ENCODE peak calls at places on chromosomes 1 and 21, in six cellular contexts. One of them, this sample, is unnamed.

GRCh38 chr21:46667191-46667734 is 31.8 kb downstream of the PRMT2 start:
- DNase-seq in thyroid gland: no peak
- DNase-seq in transverse colon: no peak
- DNase-seq in stomach: no peak
- DNase-seq in breast epithelium: no peak
- DNase-seq in adrenal gland: no peak
- DNase-seq in this sample: no peak

GRCh38 chr1:26411624-26412074 is 1.0 kb downstream of the LIN28A start:
- DNase-seq in thyroid gland: no peak
- DNase-seq in transverse colon: no peak
- DNase-seq in stomach: no peak
- DNase-seq in breast epithelium: no peak
- DNase-seq in adrenal gland: no peak
- DNase-seq in this sample: no peak

GRCh38 chr1:11746092-11746491 is 10.2 kb downstream of the AGTRAP start:
- DNase-seq in thyroid gland: no peak
- DNase-seq in transverse colon: no peak
- DNase-seq in stomach: no peak
- DNase-seq in breast epithelium: no peak
- DNase-seq in adrenal gland: no peak
- DNase-seq in this sample: no peak

GRCh38 chr1:201069636-201070035 is 42.6 kb downstream of the CACNA1S start:
- DNase-seq in thyroid gland: no peak
- DNase-seq in transverse colon: no peak
- DNase-seq in stomach: no peak
- DNase-seq in breast epithelium: no peak
- DNase-seq in adrenal gland: no peak
- DNase-seq in this sample: no peak

GRCh38 chr21:30340714-30341573 is 3.5 kb upstream of the KRTAP27-1 start:
- DNase-seq in thyroid gland: peak; percentile 63
- DNase-seq in transverse colon: peak; percentile 41
- DNase-seq in stomach: peak; percentile 56
- DNase-seq in breast epithelium: no peak
- DNase-seq in adrenal gland: peak; percentile 80
- DNase-seq in this sample: no peak

GRCh38 chr1:19811206-19811851 is 3.8 kb downstream of the RNF186 start:
- DNase-seq in thyroid gland: peak; percentile 40
- DNase-seq in transverse colon: peak; percentile 66
- DNase-seq in stomach: peak; percentile 62
- DNase-seq in breast epithelium: no peak
- DNase-seq in adrenal gland: peak; percentile 74
- DNase-seq in this sample: no peak

GRCh38 chr1:24475700-24476099 is 26.9 kb upstream of the RCAN3 start:
- DNase-seq in thyroid gland: no peak
- DNase-seq in transverse colon: no peak
- DNase-seq in stomach: no peak
- DNase-seq in breast epithelium: no peak
- DNase-seq in adrenal gland: no peak
- DNase-seq in this sample: no peak

GRCh38 chr1:226942392-226942791 is 2.3 kb downstream of the COQ8A start:
- DNase-seq in thyroid gland: no peak
- DNase-seq in transverse colon: no peak
- DNase-seq in stomach: no peak
- DNase-seq in breast epithelium: no peak
- DNase-seq in adrenal gland: no peak
- DNase-seq in this sample: no peak

GRCh38 chr21:31618696-31619430 is 40.6 kb upstream of the SOD1 start:
- DNase-seq in thyroid gland: no peak
- DNase-seq in transverse colon: no peak
- DNase-seq in stomach: no peak
- DNase-seq in breast epithelium: no peak
- DNase-seq in adrenal gland: no peak
- DNase-seq in this sample: no peak

GRCh38 chr1:66788231-66788939 is 12.7 kb downstream of the INSL5 start:
- DNase-seq in thyroid gland: no peak
- DNase-seq in transverse colon: no peak
- DNase-seq in stomach: no peak
- DNase-seq in breast epithelium: no peak
- DNase-seq in adrenal gland: no peak
- DNase-seq in this sample: no peak

GRCh38 chr1:27299385-27300252 is 22.3 kb upstream of the TMEM222 start:
- DNase-seq in thyroid gland: no peak
- DNase-seq in transverse colon: peak; percentile 70
- DNase-seq in stomach: peak; percentile 48
- DNase-seq in breast epithelium: peak; percentile 97
- DNase-seq in adrenal gland: peak; percentile 89
- DNase-seq in this sample: no peak

GRCh38 chr21:24514081-24514733 is 1093.1 kb downstream of the MRPL39 start:
- DNase-seq in thyroid gland: no peak
- DNase-seq in transverse colon: no peak
- DNase-seq in stomach: no peak
- DNase-seq in breast epithelium: no peak
- DNase-seq in adrenal gland: no peak
- DNase-seq in this sample: no peak

GRCh38 chr1:202084791-202085681 is 37.7 kb upstream of the GPR37L1 start:
- DNase-seq in thyroid gland: peak; percentile 18
- DNase-seq in transverse colon: peak; percentile 91
- DNase-seq in stomach: peak; percentile 62
- DNase-seq in breast epithelium: peak; percentile 87
- DNase-seq in adrenal gland: no peak
- DNase-seq in this sample: no peak

GRCh38 chr1:2443285-2444137 is 31.1 kb upstream of the PEX10 start:
- DNase-seq in thyroid gland: no peak
- DNase-seq in transverse colon: no peak
- DNase-seq in stomach: no peak
- DNase-seq in breast epithelium: no peak
- DNase-seq in adrenal gland: no peak
- DNase-seq in this sample: no peak

GRCh38 chr21:42201615-42202161 is 17.3 kb upstream of the ABCG1 start:
- DNase-seq in thyroid gland: no peak
- DNase-seq in transverse colon: no peak
- DNase-seq in stomach: no peak
- DNase-seq in breast epithelium: no peak
- DNase-seq in adrenal gland: peak; percentile 37
- DNase-seq in this sample: no peak

GRCh38 chr1:159289059-159289458 is 13.1 kb upstream of the FCER1A start:
- DNase-seq in thyroid gland: no peak
- DNase-seq in transverse colon: no peak
- DNase-seq in stomach: no peak
- DNase-seq in breast epithelium: no peak
- DNase-seq in adrenal gland: no peak
- DNase-seq in this sample: no peak

GRCh38 chr1:117561551-117561950 is 44.3 kb upstream of the TENT5C start:
- DNase-seq in thyroid gland: no peak
- DNase-seq in transverse colon: no peak
- DNase-seq in stomach: no peak
- DNase-seq in breast epithelium: no peak
- DNase-seq in adrenal gland: no peak
- DNase-seq in this sample: no peak

GRCh38 chr1:35835398-35835797 is 27.6 kb downstream of the AGO4 start:
- DNase-seq in thyroid gland: no peak
- DNase-seq in transverse colon: no peak
- DNase-seq in stomach: no peak
- DNase-seq in breast epithelium: no peak
- DNase-seq in adrenal gland: no peak
- DNase-seq in this sample: no peak

GRCh38 chr1:20729990-20730689 is 2.4 kb downstream of the SH2D5 start:
- DNase-seq in thyroid gland: no peak
- DNase-seq in transverse colon: peak; percentile 4
- DNase-seq in stomach: no peak
- DNase-seq in breast epithelium: peak; percentile 14
- DNase-seq in adrenal gland: peak; percentile 43
- DNase-seq in this sample: no peak

GRCh38 chr1:4375812-4376211 is 278.6 kb upstream of the AJAP1 start:
- DNase-seq in thyroid gland: no peak
- DNase-seq in transverse colon: no peak
- DNase-seq in stomach: no peak
- DNase-seq in breast epithelium: no peak
- DNase-seq in adrenal gland: no peak
- DNase-seq in this sample: no peak

GRCh38 chr1:28580706-28581530 is 11.1 kb upstream of the RAB42 start:
- DNase-seq in thyroid gland: peak; percentile 46
- DNase-seq in transverse colon: peak; percentile 68
- DNase-seq in stomach: peak; percentile 42
- DNase-seq in breast epithelium: no peak
- DNase-seq in adrenal gland: peak; percentile 71
- DNase-seq in this sample: no peak

GRCh38 chr21:34730756-34731445 is 62.1 kb downstream of the CLIC6 start:
- DNase-seq in thyroid gland: no peak
- DNase-seq in transverse colon: no peak
- DNase-seq in stomach: peak; percentile 60
- DNase-seq in breast epithelium: no peak
- DNase-seq in adrenal gland: no peak
- DNase-seq in this sample: no peak
- H3K27ac ChIP-seq in thyroid gland: no peak overlapping the region
- H3K27ac ChIP-seq in transverse colon: no peak overlapping the region
- H3K27ac ChIP-seq in stomach: peak overlapping the region; percentile 54
- H3K27ac ChIP-seq in breast epithelium: peak overlapping the region; percentile 85
- H3K27ac ChIP-seq in adrenal gland: no peak overlapping the region
- H3K27ac ChIP-seq in this sample: peak overlapping the region; percentile 14

GRCh38 chr21:37210799-37211198 is 56.3 kb downstream of the VPS26C start:
- DNase-seq in thyroid gland: no peak
- DNase-seq in transverse colon: no peak
- DNase-seq in stomach: no peak
- DNase-seq in breast epithelium: no peak
- DNase-seq in adrenal gland: no peak
- DNase-seq in this sample: no peak

GRCh38 chr21:37208056-37208705 is 59.0 kb downstream of the VPS26C start:
- DNase-seq in thyroid gland: peak; percentile 80
- DNase-seq in transverse colon: peak; percentile 51
- DNase-seq in stomach: peak; percentile 62
- DNase-seq in breast epithelium: peak; percentile 61
- DNase-seq in adrenal gland: peak; percentile 84
- DNase-seq in this sample: no peak

GRCh38 chr21:37210017-37210593 is 57.0 kb downstream of the VPS26C start:
- DNase-seq in thyroid gland: no peak
- DNase-seq in transverse colon: no peak
- DNase-seq in stomach: no peak
- DNase-seq in breast epithelium: no peak
- DNase-seq in adrenal gland: no peak
- DNase-seq in this sample: no peak

GRCh38 chr21:37207441-37208009 is 59.6 kb downstream of the VPS26C start:
- DNase-seq in thyroid gland: peak; percentile 82
- DNase-seq in transverse colon: peak; percentile 20
- DNase-seq in stomach: no peak
- DNase-seq in breast epithelium: peak; percentile 72
- DNase-seq in adrenal gland: peak; percentile 67
- DNase-seq in this sample: no peak

GRCh38 chr21:37208741-37209225 is 58.4 kb downstream of the VPS26C start:
- DNase-seq in thyroid gland: peak; percentile 94
- DNase-seq in transverse colon: no peak
- DNase-seq in stomach: no peak
- DNase-seq in breast epithelium: no peak
- DNase-seq in adrenal gland: no peak
- DNase-seq in this sample: no peak
- TF ChIP-seq POLR2A in thyroid gland: no peak
- TF ChIP-seq POLR2A in transverse colon: no peak
- TF ChIP-seq POLR2A in stomach: no peak
- TF ChIP-seq POLR2A in breast epithelium: no peak
- TF ChIP-seq POLR2A in adrenal gland: no peak
- TF ChIP-seq POLR2A in this sample: no peak

DNA sequence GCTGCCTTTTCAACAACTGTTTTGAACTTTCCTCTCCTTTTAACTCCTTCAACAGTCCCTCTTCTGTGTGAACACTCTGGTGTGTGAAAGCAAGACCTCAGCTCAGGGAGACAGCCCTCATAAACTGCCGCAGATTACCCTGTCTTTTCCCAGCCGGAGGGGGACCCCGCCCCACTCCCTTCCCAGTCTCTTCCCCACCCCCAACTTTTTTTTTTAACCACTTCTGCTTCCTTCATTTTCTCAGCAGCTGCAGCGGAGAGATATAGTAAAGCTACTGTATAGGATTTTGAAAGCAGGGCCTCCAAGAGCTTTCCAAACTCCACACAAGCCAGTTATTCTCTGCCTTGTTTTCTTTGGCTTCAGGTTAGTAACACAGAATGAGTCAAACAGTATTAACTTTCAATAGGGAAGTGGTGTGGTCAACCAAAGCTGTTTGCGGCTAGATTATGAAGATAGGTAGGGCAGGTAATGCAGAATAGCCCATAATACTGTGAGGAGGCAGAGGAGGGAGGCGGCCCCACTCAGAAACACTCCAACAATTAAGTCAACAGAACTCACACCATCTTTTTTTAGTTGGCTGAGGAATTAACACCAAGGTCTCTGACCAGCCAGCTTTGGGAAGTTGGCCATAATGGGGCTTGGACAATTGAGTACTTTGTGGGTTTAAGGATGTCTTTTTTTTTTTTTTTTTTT is 176.9 kb downstream of the CLIC6 start:
- DNase-seq in thyroid gland: no peak
- DNase-seq in transverse colon: peak; percentile 53
- DNase-seq in stomach: peak; percentile 82
- DNase-seq in breast epithelium: peak; percentile 92
- DNase-seq in adrenal gland: no peak
- DNase-seq in this sample: no peak
- H3K4me1 ChIP-seq in thyroid gland: peaks cover 33% of the 10 kb centered on the region
- H3K4me1 ChIP-seq in transverse colon: peaks cover 24% of the 10 kb centered on the region
- H3K4me1 ChIP-seq in stomach: peaks cover 39% of the 10 kb centered on the region
- H3K4me1 ChIP-seq in breast epithelium: peaks cover 31% of the 10 kb centered on the region
- H3K4me1 ChIP-seq in adrenal gland: peaks cover 9% of the 10 kb centered on the region
- H3K4me1 ChIP-seq in this sample: peaks cover 52% of the 10 kb centered on the region

DNA sequence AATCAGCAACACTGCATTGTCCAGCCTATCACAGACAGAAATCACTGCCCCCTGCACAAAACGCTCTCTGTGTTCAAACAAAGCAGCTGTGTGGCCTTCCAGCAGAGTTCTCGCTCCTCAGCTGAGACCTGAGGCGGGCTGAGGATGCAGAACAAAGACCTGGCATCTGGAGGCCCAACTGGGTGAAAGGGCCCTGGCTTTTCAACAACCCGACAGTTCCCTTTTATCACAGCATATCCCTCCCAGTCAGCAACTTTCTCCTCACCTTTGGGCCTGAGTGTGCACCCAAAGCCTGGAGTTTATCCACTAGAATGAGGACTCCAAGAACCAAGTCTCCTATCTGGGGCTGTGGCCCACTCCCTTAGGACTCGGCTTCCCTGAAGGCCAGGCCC is 42.6 kb upstream of the A3GALT2 start:
- DNase-seq in thyroid gland: no peak
- DNase-seq in transverse colon: no peak
- DNase-seq in stomach: no peak
- DNase-seq in breast epithelium: no peak
- DNase-seq in adrenal gland: no peak
- DNase-seq in this sample: no peak
- H3K27ac ChIP-seq in thyroid gland: peak overlapping the region; percentile 87
- H3K27ac ChIP-seq in transverse colon: peak overlapping the region; percentile 67
- H3K27ac ChIP-seq in stomach: peak overlapping the region; percentile 84
- H3K27ac ChIP-seq in breast epithelium: peak overlapping the region; percentile 94
- H3K27ac ChIP-seq in adrenal gland: peak overlapping the region; percentile 59
- H3K27ac ChIP-seq in this sample: peak overlapping the region; percentile 78

GRCh38 chr1:214280386-214281029 is 451 bp upstream of the SMYD2 start:
- DNase-seq in thyroid gland: peak; percentile 72
- DNase-seq in transverse colon: peak; percentile 62
- DNase-seq in stomach: peak; percentile 56
- DNase-seq in breast epithelium: no peak
- DNase-seq in adrenal gland: peak; percentile 71
- DNase-seq in this sample: no peak
- TF ChIP-seq POLR2A in thyroid gland: no peak
- TF ChIP-seq POLR2A in transverse colon: peak; percentile 21
- TF ChIP-seq POLR2A in stomach: no peak
- TF ChIP-seq POLR2A in breast epithelium: no peak
- TF ChIP-seq POLR2A in adrenal gland: no peak
- TF ChIP-seq POLR2A in this sample: no peak